ENCODE peak calls at places on chromosomes 16 and 17, in four cellular contexts. R is GM12878, J is HepG2, I is K562. Z is an unnamed sample.

GRCh38 chr17:58401287-58401686 is 16.0 kb downstream of the RNF43 start:
- DNase-seq in J (no peak), R (no peak), I (no peak), Z (no peak)

GRCh38 chr17:53607475-53607874 is 215.3 kb upstream of the KIF2B start:
- DNase-seq in J (no peak), I (no peak), R (no peak), Z (no peak)

GRCh38 chr17:61834610-61835009 is 28.7 kb downstream of the BRIP1 start:
- DNase-seq in J (no peak), I (no peak), R (no peak), Z (no peak)

GRCh38 chr16:72856797-72857196 is 191.1 kb downstream of the ZFHX3 start:
- DNase-seq in I (no peak), R (no peak), J (peak; percentile 53), Z (peak; percentile 40)

GRCh38 chr17:78822552-78822951 is 18.1 kb downstream of the USP36 start:
- DNase-seq in I (no peak), J (no peak), R (no peak), Z (no peak)

GRCh38 chr16:12639044-12639443 is 164.6 kb downstream of the CPPED1 start:
- DNase-seq in R (no peak), I (peak; percentile 75), J (peak; percentile 52), Z (no peak)

GRCh38 chr16:79895917-79896203 is 295.3 kb upstream of the MAF start:
- DNase-seq in I (no peak), J (no peak), R (no peak), Z (no peak)

GRCh38 chr17:74360993-74361612 is 565 bp downstream of the BTBD17 start:
- DNase-seq in J (no peak), I (no peak), R (no peak), Z (no peak)

GRCh38 chr16:71249399-71249798 is 18.9 kb upstream of the HYDIN start:
- DNase-seq in J (no peak), R (no peak), I (no peak), Z (no peak)

GRCh38 chr17:14310101-14310500 is 9.2 kb downstream of the HS3ST3B1 start:
- DNase-seq in R (no peak), J (no peak), I (no peak), Z (no peak)

DNA sequence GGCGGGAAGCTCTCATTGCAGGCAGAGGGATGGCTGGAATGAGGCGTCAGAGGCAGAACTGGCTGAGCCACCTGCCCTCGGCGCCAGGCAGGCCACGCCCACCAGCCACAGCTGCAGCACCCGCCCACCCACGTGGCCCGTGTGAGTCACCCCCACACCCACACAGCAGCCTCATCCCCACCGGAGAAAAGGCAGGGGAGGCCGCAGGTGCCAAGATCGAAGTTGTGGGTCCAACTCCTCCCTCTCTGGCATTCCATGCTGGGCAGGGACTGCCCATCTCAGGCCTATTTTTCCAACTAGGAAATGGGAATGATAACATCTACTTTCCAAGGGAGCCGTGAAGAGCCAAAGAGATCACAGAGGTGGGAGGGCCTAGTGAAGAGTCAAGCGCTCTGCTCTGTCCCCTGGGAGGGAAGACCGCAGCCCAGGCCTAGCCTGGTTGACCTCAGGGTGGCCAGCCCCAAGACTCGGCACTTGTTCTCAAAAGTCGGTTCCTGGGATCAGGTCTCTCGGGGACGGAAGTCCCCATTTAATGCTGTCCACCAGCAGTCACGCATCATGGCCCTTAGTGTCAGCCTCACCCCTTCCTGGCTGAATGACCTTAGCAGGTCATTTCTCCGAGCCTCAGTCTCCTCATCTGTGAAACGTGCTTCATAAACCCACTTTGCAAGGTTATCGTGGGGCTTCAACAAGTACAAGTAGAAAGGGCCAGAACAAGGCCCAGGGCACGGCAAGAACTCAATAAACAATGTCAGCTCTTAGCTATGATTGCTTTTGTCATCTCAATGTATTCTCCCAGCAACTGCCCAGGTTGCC is at the start of gene TRPV3:
- DNase-seq in I (peak; percentile 87), J (no peak), R (peak; percentile 66), Z (no peak)
- TF ChIP-seq TARDBP in I (no peak), J (no peak), R (no peak), Z (no peak)

GRCh38 chr17:28505986-28506665 is at the start of gene FOXN1:
- DNase-seq in R (no peak), I (no peak), J (no peak), Z (no peak)
- TF ChIP-seq SP1 in R (no peak), I (no peak), J (no peak), Z (no peak)

GRCh38 chr17:50187741-50188520 is 13.5 kb downstream of the COL1A1 start:
- DNase-seq in I (no peak), J (no peak), R (no peak), Z (no peak)
- TF ChIP-seq TARDBP in I (no peak), J (no peak), R (no peak), Z (no peak)

DNA sequence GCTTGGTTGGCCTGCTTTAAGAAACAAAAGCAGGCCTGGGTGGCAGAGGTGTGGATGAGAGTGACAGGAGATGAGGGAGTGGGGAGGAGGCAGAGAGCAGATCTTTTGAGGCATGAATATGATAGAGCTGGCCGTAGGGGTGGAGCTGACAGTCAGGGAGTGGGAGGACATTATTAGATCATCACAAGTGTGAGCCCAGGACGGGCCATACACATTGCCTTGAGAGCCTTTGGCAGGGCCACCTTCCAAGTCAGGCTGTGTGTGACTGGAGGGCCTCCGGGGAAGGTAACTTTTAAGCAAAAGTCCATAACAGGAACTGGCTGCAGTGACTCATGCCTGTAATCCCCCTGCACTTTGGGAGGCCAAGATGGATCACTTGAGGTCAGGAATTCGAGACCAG is 26.3 kb downstream of the GINS3 start:
- DNase-seq in J (no peak), I (peak; percentile 35), R (no peak), Z (no peak)
- TF ChIP-seq SP1 in J (no peak), I (no peak), R (no peak), Z (no peak)

DNA sequence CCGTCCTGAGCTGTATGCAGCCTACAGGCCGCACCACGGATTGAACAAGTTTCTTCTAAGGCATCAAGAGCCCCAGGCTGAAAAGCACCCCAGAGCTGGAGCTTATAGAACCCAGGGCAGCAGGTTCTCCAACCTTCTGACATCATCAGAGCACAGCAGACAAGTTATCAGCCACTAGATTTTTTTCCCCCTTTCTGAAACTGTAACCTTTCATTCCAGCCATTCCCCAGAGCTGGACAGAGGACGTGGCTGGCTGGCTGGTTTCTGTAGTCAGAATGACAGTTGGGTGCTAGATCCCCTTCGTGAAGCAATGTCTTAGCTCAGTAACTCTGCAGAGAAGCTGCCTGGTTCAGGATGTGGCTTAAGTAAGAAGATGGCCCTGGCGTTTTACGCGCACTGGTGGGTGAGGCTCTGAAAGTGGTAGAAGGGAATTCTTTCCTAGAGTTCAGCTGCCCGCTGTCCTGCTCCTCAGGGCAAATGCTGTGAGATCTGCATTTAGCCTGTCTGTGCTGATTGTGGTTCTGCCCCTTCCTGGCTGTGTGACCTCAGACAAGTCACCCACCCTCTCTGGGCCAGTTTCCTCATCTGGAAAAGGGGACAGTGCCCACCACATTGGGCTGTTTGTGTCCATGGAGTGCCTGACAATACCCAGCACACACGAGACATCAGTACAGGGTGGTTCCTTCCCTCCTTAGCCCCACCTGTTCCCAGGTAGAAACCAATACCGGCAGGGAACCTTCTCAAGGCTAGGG is 9.1 kb downstream of the DEXI start:
- DNase-seq in I (no peak), R (no peak), J (no peak), Z (no peak)
- TF ChIP-seq TARDBP in I (no peak), R (no peak), J (no peak), Z (no peak)

Z was measured in HEK293T.